ENCODE peak calls at places on chromosomes 1 and 21, in seven cellular contexts. P is IMR-90, I is DND-41, F is WERI-Rb-1, S is left ventricle myocardium inferior, Z is PC-3, R is fibroblast of the aortic adventitia. V is an unnamed sample.
A peak's percentile ranks its signal among the peaks of the same experiment; 100 is the strongest.

GRCh38 chr21:34933609-34934345 is 115.3 kb downstream of the RUNX1 start:
- DNase-seq in P (no peak), I (peak; percentile 56), F (no peak), S (no peak), Z (no peak), R (no peak), V (no peak)

GRCh38 chr1:154391086-154391770 is 13.9 kb upstream of the IL6R start:
- DNase-seq in P (no peak), I (no peak), F (no peak), S (no peak), Z (no peak), R (no peak), V (no peak)

GRCh38 chr1:67804710-67805109 is 28.6 kb downstream of the GNG12 start:
- DNase-seq in P (no peak), I (no peak), F (no peak), S (no peak), Z (no peak), R (no peak), V (no peak)

GRCh38 chr21:42873096-42873495 is 6.2 kb downstream of the WDR4 start:
- DNase-seq in P (no peak), I (no peak), F (no peak), S (no peak), Z (no peak), R (no peak), V (no peak)

GRCh38 chr1:4462831-4463484 is 191.5 kb upstream of the AJAP1 start:
- DNase-seq in P (no peak), I (no peak), F (no peak), S (no peak), Z (no peak), R (no peak), V (no peak)

GRCh38 chr1:166975361-166976129 is at the start of gene ILDR2:
- DNase-seq in P (peak; percentile 5), I (peak; percentile 83), F (peak; percentile 60), S (peak; percentile 46), Z (peak; percentile 10), R (peak; percentile 28), V (no peak)

GRCh38 chr1:56526571-56527174 is 52.7 kb downstream of the PLPP3 start:
- DNase-seq in P (peak; percentile 32), I (peak; percentile 29), F (peak; percentile 65), S (no peak), Z (peak; percentile 26), R (no peak), V (no peak)

GRCh38 chr21:35416866-35417453 is 367.9 kb upstream of the RUNX1 start:
- DNase-seq in P (no peak), I (no peak), F (no peak), S (no peak), Z (no peak), R (no peak), V (no peak)

GRCh38 chr1:163531345-163531744 is 209.6 kb downstream of the NUF2 start:
- DNase-seq in P (no peak), I (no peak), F (no peak), S (no peak), Z (no peak), R (no peak), V (no peak)

GRCh38 chr1:232308616-232309015 is 321.3 kb downstream of the SIPA1L2 start:
- DNase-seq in P (no peak), I (no peak), F (no peak), S (no peak), Z (no peak), R (no peak), V (no peak)

GRCh38 chr1:109979489-109980091 is 5.0 kb upstream of the AHCYL1 start:
- DNase-seq in P (peak; percentile 71), I (no peak), F (no peak), S (no peak), Z (peak; percentile 57), R (peak; percentile 84), V (no peak)

GRCh38 chr21:26140185-26140584 is 30.4 kb downstream of the APP start:
- DNase-seq in P (peak; percentile 99), I (no peak), F (no peak), S (peak; percentile 53), Z (peak; percentile 98), R (peak; percentile 98), V (peak; percentile 85)
- H3K4me3 ChIP-seq in P (no peak overlapping the region), I (no peak overlapping the region), F (no peak overlapping the region), S (no peak overlapping the region), Z (peak overlapping the region; percentile 16), R (no peak overlapping the region), V (no peak overlapping the region)

GRCh38 chr1:61844006-61844405 is 101.7 kb downstream of the PATJ start:
- DNase-seq in P (no peak), I (no peak), F (no peak), S (no peak), Z (no peak), R (no peak), V (no peak)

GRCh38 chr1:61839702-61840101 is 97.4 kb downstream of the PATJ start:
- DNase-seq in P (peak; percentile 80), I (no peak), F (no peak), S (no peak), Z (peak; percentile 79), R (peak; percentile 79), V (peak; percentile 49)

GRCh38 chr1:61842863-61843514 is 100.7 kb downstream of the PATJ start:
- DNase-seq in P (no peak), I (no peak), F (peak; percentile 42), S (no peak), Z (peak; percentile 48), R (peak; percentile 71), V (no peak)
- TF ChIP-seq CTCF in P (peak; percentile 18), I (peak; percentile 19), F (peak; percentile 67), S (peak; percentile 23), Z (peak; percentile 56), R (no peak), V (peak; percentile 20)

GRCh38 chr1:2052096-2052569 is 1.9 kb downstream of the PRKCZ start:
- DNase-seq in P (no peak), I (no peak), F (no peak), S (no peak), Z (no peak), R (no peak), V (no peak)

GRCh38 chr1:2049225-2049516 is 1.0 kb upstream of the PRKCZ start:
- DNase-seq in P (no peak), I (no peak), F (no peak), S (no peak), Z (no peak), R (no peak), V (no peak)

GRCh38 chr1:2049517-2050481 is at the start of gene PRKCZ:
- DNase-seq in P (no peak), I (no peak), F (peak; percentile 95), S (peak; percentile 84), Z (peak; percentile 99), R (no peak), V (no peak)

GRCh38 chr1:2050793-2051682 is 827 bp downstream of the PRKCZ start:
- DNase-seq in P (no peak), I (no peak), F (no peak), S (no peak), Z (peak; percentile 22), R (no peak), V (no peak)

GRCh38 chr1:2050482-2050792 is 226 bp downstream of the PRKCZ start:
- DNase-seq in P (no peak), I (no peak), F (peak; percentile 54), S (no peak), Z (peak; percentile 65), R (no peak), V (no peak)
- H3K4me3 ChIP-seq in P (no peak overlapping the region), I (no peak overlapping the region), F (peak overlapping the region; percentile 56), S (peak overlapping the region; percentile 71), Z (peak overlapping the region; percentile 90), R (no peak overlapping the region), V (no peak overlapping the region)

GRCh38 chr1:156961709-156962108 is 41.3 kb downstream of the LRRC71 start:
- DNase-seq in P (no peak), I (peak; percentile 57), F (peak; percentile 82), S (no peak), Z (peak; percentile 44), R (no peak), V (no peak)
- TF ChIP-seq CTCF in P (no peak), I (peak; percentile 61), F (peak; percentile 91), S (no peak), Z (peak; percentile 78), R (peak; percentile 16), V (peak; percentile 4)

DNA sequence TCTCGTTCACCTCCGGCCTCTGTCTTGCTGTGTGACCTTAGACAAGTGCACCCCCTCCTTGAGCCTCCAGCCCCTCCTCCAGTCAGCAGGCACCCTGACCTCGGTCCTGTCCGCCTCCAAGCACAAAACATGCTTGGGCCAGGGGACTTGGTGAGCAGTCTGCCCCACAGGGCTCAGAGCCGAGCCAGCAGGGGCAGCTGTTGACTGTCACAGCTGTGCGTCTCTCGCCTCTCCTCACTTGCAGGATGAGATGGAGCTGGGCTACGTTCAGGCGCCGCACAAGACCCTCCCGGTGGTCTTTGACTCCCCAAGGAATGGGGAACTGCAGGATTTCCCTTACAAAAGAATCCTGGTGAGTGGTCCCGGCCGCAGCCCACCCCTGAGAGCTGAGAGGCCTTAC is 24.2 kb downstream of the PADI3 start:
- DNase-seq in P (no peak), I (no peak), F (no peak), S (no peak), Z (no peak), R (no peak), V (no peak)
- H3K4me3 ChIP-seq in P (no peak overlapping the region), I (no peak overlapping the region), F (no peak overlapping the region), S (no peak overlapping the region), Z (no peak overlapping the region), R (no peak overlapping the region), V (no peak overlapping the region)

GRCh38 chr1:43651922-43652321 is 2.0 kb downstream of the KDM4A start:
- DNase-seq in P (no peak), I (no peak), F (no peak), S (no peak), Z (no peak), R (peak; percentile 16), V (no peak)
- TF ChIP-seq CTCF in P (no peak), I (no peak), F (no peak), S (no peak), Z (no peak), R (no peak), V (no peak)

V was measured in BJ.